ENCODE peak calls at places on chromosomes 2 and 18, in nine cellular contexts. One of them, this sample, is unnamed.

GRCh38 chr18:46416706-46417638 is 240.0 kb downstream of the LOXHD1 start:
- DNase-seq in iris pigment epithelial cell: peak; percentile 7
- DNase-seq in AG04450: no peak
- DNase-seq in HCEC 1CT: no peak
- DNase-seq in COR-L47: no peak
- DNase-seq in fibroblast of the conjunctiva: no peak
- DNase-seq in COLO829: no peak
- DNase-seq in B cell: no peak
- DNase-seq in WTC11: no peak
- DNase-seq in this sample: no peak

GRCh38 chr2:11155326-11156059 is at the start of gene SLC66A3:
- DNase-seq in COR-L47: peak; percentile 91
- DNase-seq in WTC11: no peak
- DNase-seq in COLO829: no peak
- DNase-seq in AG04450: peak; percentile 71
- DNase-seq in B cell: peak; percentile 89
- DNase-seq in iris pigment epithelial cell: peak; percentile 85
- DNase-seq in fibroblast of the conjunctiva: no peak
- DNase-seq in HCEC 1CT: peak; percentile 82
- DNase-seq in this sample: peak; percentile 49

GRCh38 chr18:9653390-9653789 is 39.0 kb upstream of the PPP4R1 start:
- DNase-seq in iris pigment epithelial cell: peak; percentile 14
- DNase-seq in COLO829: peak; percentile 68
- DNase-seq in COR-L47: peak; percentile 18
- DNase-seq in WTC11: no peak
- DNase-seq in AG04450: no peak
- DNase-seq in B cell: no peak
- DNase-seq in HCEC 1CT: no peak
- DNase-seq in fibroblast of the conjunctiva: peak; percentile 63
- DNase-seq in this sample: peak; percentile 53

GRCh38 chr2:195632852-195633572 is 24.0 kb upstream of the SLC39A10 start:
- DNase-seq in B cell: peak; percentile 32
- DNase-seq in COLO829: no peak
- DNase-seq in WTC11: no peak
- DNase-seq in HCEC 1CT: no peak
- DNase-seq in fibroblast of the conjunctiva: no peak
- DNase-seq in AG04450: no peak
- DNase-seq in COR-L47: no peak
- DNase-seq in iris pigment epithelial cell: no peak
- DNase-seq in this sample: no peak

GRCh38 chr2:80482276-80482675 is 177.7 kb upstream of the LRRTM1 start:
- DNase-seq in COR-L47: no peak
- DNase-seq in COLO829: no peak
- DNase-seq in fibroblast of the conjunctiva: no peak
- DNase-seq in AG04450: no peak
- DNase-seq in B cell: no peak
- DNase-seq in HCEC 1CT: no peak
- DNase-seq in WTC11: no peak
- DNase-seq in iris pigment epithelial cell: no peak
- DNase-seq in this sample: no peak

GRCh38 chr2:21256006-21256405 is 132.2 kb downstream of the TDRD15 start:
- DNase-seq in WTC11: no peak
- DNase-seq in AG04450: no peak
- DNase-seq in fibroblast of the conjunctiva: no peak
- DNase-seq in HCEC 1CT: no peak
- DNase-seq in COR-L47: peak; percentile 95
- DNase-seq in COLO829: peak; percentile 17
- DNase-seq in iris pigment epithelial cell: peak; percentile 3
- DNase-seq in B cell: no peak
- DNase-seq in this sample: peak; percentile 48

GRCh38 chr2:182077451-182078142 is 91.9 kb downstream of the PPP1R1C start:
- DNase-seq in HCEC 1CT: peak; percentile 92
- DNase-seq in WTC11: peak; percentile 14
- DNase-seq in COR-L47: peak; percentile 90
- DNase-seq in fibroblast of the conjunctiva: peak; percentile 87
- DNase-seq in AG04450: peak; percentile 85
- DNase-seq in COLO829: peak; percentile 50
- DNase-seq in iris pigment epithelial cell: peak; percentile 94
- DNase-seq in B cell: peak; percentile 41
- DNase-seq in this sample: peak; percentile 58

GRCh38 chr2:211027976-211028375 is 471.6 kb downstream of the CPS1 start:
- DNase-seq in fibroblast of the conjunctiva: no peak
- DNase-seq in HCEC 1CT: no peak
- DNase-seq in AG04450: no peak
- DNase-seq in iris pigment epithelial cell: no peak
- DNase-seq in WTC11: no peak
- DNase-seq in COR-L47: no peak
- DNase-seq in COLO829: no peak
- DNase-seq in B cell: no peak
- DNase-seq in this sample: no peak

GRCh38 chr2:144162652-144163051 is 357.3 kb downstream of the ZEB2 start:
- DNase-seq in WTC11: peak; percentile 61
- DNase-seq in B cell: peak; percentile 63
- DNase-seq in iris pigment epithelial cell: no peak
- DNase-seq in COR-L47: peak; percentile 13
- DNase-seq in AG04450: no peak
- DNase-seq in fibroblast of the conjunctiva: no peak
- DNase-seq in COLO829: no peak
- DNase-seq in HCEC 1CT: no peak
- DNase-seq in this sample: no peak

GRCh38 chr2:56713161-56713676 is 529.4 kb downstream of the CCDC85A start:
- DNase-seq in fibroblast of the conjunctiva: peak; percentile 14
- DNase-seq in COR-L47: no peak
- DNase-seq in iris pigment epithelial cell: peak; percentile 75
- DNase-seq in COLO829: peak; percentile 58
- DNase-seq in HCEC 1CT: peak; percentile 45
- DNase-seq in AG04450: no peak
- DNase-seq in WTC11: no peak
- DNase-seq in B cell: no peak
- DNase-seq in this sample: no peak

GRCh38 chr2:44668336-44668735 is 273.2 kb upstream of the SIX3 start:
- DNase-seq in COLO829: peak; percentile 4
- DNase-seq in iris pigment epithelial cell: no peak
- DNase-seq in fibroblast of the conjunctiva: no peak
- DNase-seq in COR-L47: no peak
- DNase-seq in WTC11: no peak
- DNase-seq in B cell: peak; percentile 5
- DNase-seq in AG04450: no peak
- DNase-seq in HCEC 1CT: no peak
- DNase-seq in this sample: no peak

GRCh38 chr18:62436636-62437519 is 85.9 kb upstream of the ZCCHC2 start:
- DNase-seq in COLO829: no peak
- DNase-seq in HCEC 1CT: peak; percentile 92
- DNase-seq in fibroblast of the conjunctiva: peak; percentile 42
- DNase-seq in B cell: no peak
- DNase-seq in iris pigment epithelial cell: peak; percentile 84
- DNase-seq in WTC11: no peak
- DNase-seq in COR-L47: no peak
- DNase-seq in AG04450: no peak
- DNase-seq in this sample: no peak

GRCh38 chr2:23480991-23481797 is 96.2 kb downstream of the KLHL29 start:
- DNase-seq in iris pigment epithelial cell: peak; percentile 93
- DNase-seq in fibroblast of the conjunctiva: peak; percentile 37
- DNase-seq in AG04450: peak; percentile 74
- DNase-seq in HCEC 1CT: peak; percentile 79
- DNase-seq in COLO829: no peak
- DNase-seq in B cell: no peak
- DNase-seq in COR-L47: peak; percentile 25
- DNase-seq in WTC11: peak; percentile 66
- DNase-seq in this sample: no peak

GRCh38 chr2:42903821-42904575 is 111.6 kb upstream of the HAAO start:
- DNase-seq in COLO829: no peak
- DNase-seq in fibroblast of the conjunctiva: no peak
- DNase-seq in COR-L47: peak; percentile 96
- DNase-seq in iris pigment epithelial cell: no peak
- DNase-seq in WTC11: no peak
- DNase-seq in B cell: no peak
- DNase-seq in AG04450: no peak
- DNase-seq in HCEC 1CT: no peak
- DNase-seq in this sample: no peak

GRCh38 chr2:45650851-45651414 is 542 bp upstream of the PRKCE start:
- DNase-seq in iris pigment epithelial cell: peak; percentile 98
- DNase-seq in WTC11: peak; percentile 82
- DNase-seq in HCEC 1CT: peak; percentile 97
- DNase-seq in B cell: peak; percentile 97
- DNase-seq in AG04450: peak; percentile 97
- DNase-seq in COLO829: peak; percentile 75
- DNase-seq in fibroblast of the conjunctiva: peak; percentile 94
- DNase-seq in COR-L47: peak; percentile 51
- DNase-seq in this sample: peak; percentile 92

GRCh38 chr2:219451626-219452360 is 17.1 kb downstream of the SPEG start:
- DNase-seq in WTC11: no peak
- DNase-seq in COR-L47: no peak
- DNase-seq in AG04450: no peak
- DNase-seq in HCEC 1CT: no peak
- DNase-seq in iris pigment epithelial cell: no peak
- DNase-seq in COLO829: no peak
- DNase-seq in fibroblast of the conjunctiva: no peak
- DNase-seq in B cell: no peak
- DNase-seq in this sample: no peak